ENCODE peak calls at places on chromosomes 1 and 21, in nine cellular contexts. P is A549, Z is adrenal gland, N is spleen, A is tibial nerve, S is body of pancreas, M is gastrocnemius medialis, X is ovary, H is sigmoid colon. B is an unnamed sample.

GRCh38 chr1:203569490-203570318 is 56.9 kb upstream of the ATP2B4 start:
- DNase-seq in S (no peak), P (no peak), N (peak), A (no peak), Z (no peak), M (no peak), X (no peak), H (no peak), B (peak)

GRCh38 chr1:113199718-113200455 is 126.9 kb downstream of the LRIG2 start:
- DNase-seq in Z (no peak), P (no peak), S (no peak), A (no peak), N (no peak), X (no peak), M (no peak), H (no peak), B (no peak)

GRCh38 chr1:6867688-6868370 is 82.6 kb downstream of the CAMTA1 start:
- DNase-seq in M (no peak), A (no peak), S (no peak), P (no peak), N (no peak), Z (no peak), X (no peak), H (no peak), B (no peak)

GRCh38 chr21:32921632-32922230 is 104.0 kb upstream of the OLIG2 start:
- DNase-seq in H (no peak), A (no peak), Z (no peak), S (no peak), M (no peak), P (no peak), X (no peak), N (peak), B (peak)

GRCh38 chr1:63907051-63907450 is 133.2 kb downstream of the ROR1 start:
- DNase-seq in P (no peak), N (no peak), A (no peak), Z (no peak), M (no peak), H (no peak), X (no peak), S (no peak), B (no peak)

GRCh38 chr1:197911172-197911856 is 5.9 kb upstream of the LHX9 start:
- DNase-seq in N (no peak), P (no peak), M (no peak), Z (no peak), S (no peak), A (no peak), H (no peak), X (no peak), B (no peak)

GRCh38 chr1:23947366-23947765 is 12.3 kb upstream of the PNRC2 start:
- DNase-seq in X (no peak), A (no peak), Z (no peak), H (no peak), M (no peak), S (no peak), N (no peak), P (no peak), B (no peak)

GRCh38 chr1:220892086-220892376 is 12.8 kb downstream of the HLX start:
- DNase-seq in M (no peak), S (no peak), H (no peak), A (no peak), N (no peak), P (no peak), Z (no peak), X (no peak), B (no peak)

GRCh38 chr1:100785399-100786082 is 66.0 kb downstream of the VCAM1 start:
- DNase-seq in Z (no peak), N (no peak), A (no peak), X (no peak), M (no peak), P (no peak), S (no peak), H (no peak), B (no peak)

DNA sequence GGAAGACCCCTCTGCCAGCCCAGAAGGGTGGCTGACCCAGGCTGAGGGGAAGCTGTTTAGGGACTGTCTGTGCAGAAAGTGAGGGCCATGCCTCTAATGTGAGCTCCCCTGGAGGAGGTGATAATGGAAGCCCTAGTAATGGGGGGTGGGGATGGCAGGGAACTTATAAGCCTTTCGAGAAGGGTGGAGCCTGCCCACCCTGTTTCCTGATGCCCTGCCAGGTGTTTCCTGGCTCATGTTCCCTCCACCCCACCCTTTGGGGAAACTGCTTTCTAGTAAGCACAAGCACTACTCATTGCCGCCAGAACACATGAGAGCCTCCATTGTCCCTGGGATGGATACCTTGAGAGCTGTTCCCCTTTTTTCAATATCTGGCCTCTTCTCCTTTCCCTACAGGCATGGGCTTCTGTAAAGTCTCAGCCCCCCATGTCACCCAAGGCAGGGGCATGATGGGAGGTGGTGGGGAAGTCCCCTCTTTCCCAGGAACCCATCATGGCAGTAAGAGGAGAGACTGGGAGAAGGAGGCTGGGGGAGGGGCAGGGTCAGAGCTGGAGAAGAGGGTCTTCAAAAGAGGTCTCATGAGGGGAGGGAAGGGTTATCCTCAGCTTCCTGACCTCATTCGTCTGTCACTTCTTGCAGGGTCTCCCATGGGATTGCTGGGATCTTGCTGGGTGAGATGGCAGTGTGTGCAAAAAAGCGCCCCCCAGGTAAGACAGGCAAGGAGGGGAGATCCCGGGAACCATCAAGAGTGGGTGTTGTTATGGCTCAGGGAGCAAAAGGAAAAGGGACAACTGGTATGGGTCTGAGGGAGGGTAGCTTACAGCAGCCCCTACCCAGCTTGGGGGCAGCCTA is 2.4 kb downstream of the ATP8B2 start:
- DNase-seq in X (no peak), A (no peak), Z (no peak), M (no peak), N (no peak), S (no peak), H (no peak), P (no peak), B (no peak)
- TF ChIP-seq POLR2A in X (no peak), A (no peak), Z (no peak), M (no peak), N (no peak), S (no peak), H (no peak), P (no peak), B (no peak)

DNA sequence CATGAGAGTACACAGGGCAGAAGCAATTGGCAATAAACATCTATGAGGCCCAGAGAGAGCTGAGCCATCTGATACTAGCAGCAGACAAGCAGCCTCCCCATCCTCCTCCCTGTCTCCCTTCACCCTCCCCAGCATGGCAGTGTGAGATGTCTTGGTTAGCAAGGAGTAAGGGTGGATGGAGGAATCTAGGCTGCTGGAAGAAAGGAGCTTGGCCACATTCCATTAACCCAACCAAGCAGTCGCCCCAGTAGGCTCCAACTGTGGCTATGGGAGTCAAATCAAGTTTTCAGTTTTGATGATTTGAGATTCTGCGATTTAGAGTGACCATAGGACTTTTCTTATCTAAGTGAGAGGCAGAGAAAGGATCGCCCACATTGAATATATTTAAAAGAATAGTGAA is 12.9 kb upstream of the RUNX1 start:
- DNase-seq in M (no peak), X (no peak), H (no peak), S (no peak), Z (no peak), A (no peak), N (no peak), P (no peak), B (no peak)
- TF ChIP-seq POLR2A in M (no peak), X (no peak), H (no peak), S (no peak), Z (no peak), A (no peak), N (no peak), P (no peak), B (no peak)

GRCh38 chr1:156750191-156750931 is 1.1 kb downstream of the HDGF start:
- DNase-seq in P (no peak), N (no peak), Z (peak), S (peak), X (no peak), H (no peak), M (peak), A (no peak), B (no peak)

GRCh38 chr1:156747737-156748669 is 3.5 kb downstream of the HDGF start:
- DNase-seq in P (no peak), N (no peak), X (no peak), A (no peak), M (peak), S (no peak), H (no peak), Z (no peak), B (no peak)

GRCh38 chr1:156750932-156751723 is at the start of gene HDGF:
- DNase-seq in S (peak), A (peak), P (no peak), N (peak), M (peak), H (peak), X (peak), Z (peak), B (no peak)

GRCh38 chr1:156748670-156749428 is 2.6 kb downstream of the HDGF start:
- DNase-seq in X (peak), N (no peak), A (peak), H (peak), S (peak), M (peak), P (no peak), Z (no peak), B (no peak)

GRCh38 chr1:156749429-156750118 is 1.9 kb downstream of the HDGF start:
- DNase-seq in S (no peak), N (no peak), H (no peak), P (no peak), M (no peak), Z (no peak), X (no peak), A (no peak), B (no peak)
- TF ChIP-seq POLR2A in S (no peak), N (no peak), H (no peak), P (no peak), M (no peak), Z (no peak), X (no peak), A (no peak), B (no peak)

GRCh38 chr1:48480504-48480903 is 8.5 kb upstream of the SPATA6 start:
- DNase-seq in M (no peak), H (no peak), Z (no peak), N (no peak), P (no peak), X (no peak), A (no peak), S (no peak), B (no peak)
- TF ChIP-seq POLR2A in M (no peak), H (no peak), Z (no peak), N (no peak), P (no peak), X (no peak), A (no peak), S (no peak), B (no peak)

DNA sequence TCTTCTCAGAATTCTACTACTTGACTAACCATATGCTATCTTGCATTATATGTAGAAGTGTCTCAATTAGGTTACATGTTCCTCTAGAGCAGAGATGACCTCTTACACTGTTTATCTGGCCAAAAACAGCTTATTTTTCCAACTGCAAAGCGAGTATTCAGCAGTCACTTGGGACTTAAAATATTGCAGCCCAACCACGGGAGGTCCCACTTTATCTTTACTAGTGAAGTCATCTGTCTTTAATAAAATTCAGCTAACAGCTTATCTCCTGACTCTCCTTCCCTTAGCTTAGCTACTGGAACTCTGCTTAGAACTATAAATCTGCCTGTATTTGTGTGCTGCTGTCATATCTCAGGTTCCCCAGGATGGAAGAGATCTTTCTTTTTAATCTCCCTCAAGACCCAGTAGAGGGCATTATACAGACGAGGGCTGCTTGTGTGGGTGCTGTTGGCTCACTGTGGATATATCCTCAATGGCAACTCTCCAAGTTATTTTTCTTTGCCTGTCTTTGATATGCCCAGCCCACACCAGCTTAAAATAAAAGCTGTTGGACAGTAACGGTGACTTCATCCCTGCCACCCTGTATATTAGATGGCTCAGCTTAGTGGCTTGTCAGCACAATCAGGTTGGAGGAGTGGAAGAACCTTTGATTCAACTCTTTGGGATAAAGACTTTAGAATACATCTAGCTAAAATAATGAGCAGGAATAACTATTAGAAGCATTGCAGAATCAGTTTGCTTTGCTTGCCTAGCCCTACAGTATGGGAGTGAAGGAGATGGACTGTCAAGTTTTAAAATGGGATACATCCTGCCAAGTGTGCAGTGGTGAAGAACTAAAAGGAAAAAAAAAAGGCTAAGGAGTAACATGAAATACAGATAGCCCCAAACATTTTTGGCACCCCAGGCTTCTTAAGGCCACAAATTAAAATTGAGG is 9.6 kb downstream of the ENSA start:
- DNase-seq in X (no peak), Z (peak), M (peak), A (no peak), S (peak), H (peak), N (no peak), P (peak), B (peak)
- TF ChIP-seq POLR2A in X (no peak), Z (peak), M (peak), A (no peak), S (no peak), H (no peak), N (no peak), P (no peak), B (no peak)

GRCh38 chr21:36377391-36377842 is 7.8 kb upstream of the CHAF1B start:
- DNase-seq in N (no peak), S (peak), Z (no peak), P (no peak), A (no peak), X (no peak), M (peak), H (no peak), B (no peak)

GRCh38 chr21:36379236-36379635 is 6.0 kb upstream of the CHAF1B start:
- DNase-seq in Z (no peak), P (no peak), X (no peak), S (no peak), H (no peak), M (no peak), A (no peak), N (no peak), B (no peak)

DNA sequence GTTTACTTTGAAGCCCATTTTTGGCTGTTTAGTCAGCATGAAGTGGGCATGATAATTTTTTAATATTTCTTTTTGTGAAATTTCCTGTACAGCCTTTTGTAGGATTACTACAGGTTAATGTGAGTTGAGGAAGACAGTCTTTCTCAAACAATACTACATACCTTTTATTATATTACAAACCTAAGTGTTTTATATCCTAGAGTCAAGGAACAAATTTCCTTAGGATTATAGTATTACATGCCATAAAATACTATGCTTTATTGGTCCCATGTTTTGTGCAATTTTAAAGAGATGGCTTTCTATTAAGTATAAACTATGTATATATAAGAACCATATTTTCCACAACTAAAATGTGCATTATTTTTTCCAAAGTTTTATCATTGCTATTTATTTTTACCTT is 9.2 kb upstream of the CHAF1B start:
- DNase-seq in X (no peak), Z (no peak), N (no peak), H (no peak), M (no peak), P (no peak), S (no peak), A (no peak), B (no peak)
- TF ChIP-seq POLR2A in X (no peak), Z (no peak), N (no peak), H (no peak), M (no peak), P (no peak), S (no peak), A (no peak), B (no peak)

GRCh38 chr1:27624467-27625233 is 10.3 kb downstream of the FGR start:
- DNase-seq in N (no peak), Z (no peak), X (no peak), H (no peak), P (no peak), A (no peak), M (no peak), S (no peak), B (no peak)

GRCh38 chr1:27627051-27627450 is 7.9 kb downstream of the FGR start:
- DNase-seq in A (no peak), M (no peak), Z (no peak), N (no peak), P (no peak), H (no peak), X (no peak), S (no peak), B (no peak)

GRCh38 chr1:27623327-27624212 is 11.4 kb downstream of the FGR start:
- DNase-seq in N (no peak), M (no peak), X (no peak), Z (no peak), S (no peak), H (no peak), A (no peak), P (no peak), B (no peak)

GRCh38 chr1:27628712-27629111 is 6.3 kb downstream of the FGR start:
- DNase-seq in Z (no peak), S (no peak), M (no peak), H (no peak), A (no peak), N (peak), P (no peak), X (no peak), B (no peak)

DNA sequence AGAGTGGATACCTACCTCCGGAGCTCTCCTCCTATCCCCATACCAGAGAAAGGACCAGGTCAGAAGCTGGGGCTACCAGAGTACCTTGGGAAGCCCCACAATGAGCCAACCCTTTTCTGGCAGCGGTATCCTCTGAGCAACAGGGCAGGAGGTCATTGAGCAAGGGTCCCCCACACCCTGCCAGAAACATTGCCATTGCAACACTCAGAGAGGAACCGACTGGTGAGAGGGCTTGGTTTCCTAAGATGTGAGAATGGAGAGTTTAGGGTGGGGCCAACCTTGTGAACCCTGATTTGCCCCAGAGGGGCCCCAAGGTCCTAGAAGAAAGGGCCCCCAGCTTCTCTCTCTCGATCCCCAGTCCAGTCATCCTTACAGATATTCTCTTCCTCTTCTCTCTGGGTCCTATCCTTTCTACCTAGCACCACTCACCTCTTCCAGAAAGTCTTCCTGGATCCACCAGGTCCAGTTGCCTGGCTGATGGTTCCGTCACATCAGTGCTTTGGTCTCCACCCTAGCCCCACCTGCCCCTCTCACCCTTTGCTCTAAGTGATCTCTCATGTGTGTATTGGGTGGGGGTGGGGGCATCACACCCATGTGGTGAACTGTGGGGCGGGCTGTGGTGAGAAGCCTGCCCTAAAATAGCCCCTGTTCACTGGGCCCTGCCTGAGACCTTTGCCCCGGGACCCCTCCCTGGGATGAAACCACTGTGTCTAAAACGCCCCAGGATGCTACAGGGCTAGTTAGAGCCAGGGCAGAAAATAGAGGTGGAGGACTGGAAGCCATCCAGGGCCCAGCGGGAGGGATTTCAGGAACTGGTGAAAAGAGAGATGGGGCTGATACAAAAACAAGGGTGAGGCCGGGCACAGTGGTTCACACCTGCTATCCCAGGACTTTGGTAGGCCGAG is 8.7 kb downstream of the FGR start:
- DNase-seq in A (no peak), Z (no peak), X (no peak), S (no peak), N (no peak), H (no peak), M (peak), P (no peak), B (no peak)
- TF ChIP-seq POLR2A in A (no peak), Z (no peak), X (no peak), S (no peak), N (peak), H (no peak), M (no peak), P (no peak), B (no peak)